ENCODE peak calls at places on chromosomes 16 and 17, in four cellular contexts. R, Q, V and W are unnamed samples.

GRCh38 chr16:2482181-2483107 is 7.5 kb downstream of the TBC1D24 start:
- DNase-seq in R (peak), Q (no peak), V (no peak), W (no peak)

GRCh38 chr17:74340470-74341023 is 14.5 kb downstream of the KIF19 start:
- DNase-seq in R (no peak), Q (peak), V (no peak), W (no peak)

GRCh38 chr17:13917635-13918034 is 151.7 kb upstream of the COX10 start:
- DNase-seq in R (no peak), Q (no peak), V (no peak), W (no peak)

GRCh38 chr16:48533931-48534330 is 76.0 kb downstream of the N4BP1 start:
- DNase-seq in R (no peak), Q (no peak), V (no peak), W (no peak)

GRCh38 chr17:80720624-80721577 is 176.3 kb downstream of the RPTOR start:
- DNase-seq in R (no peak), Q (no peak), V (no peak), W (peak)

GRCh38 chr17:56085576-56086267 is 67.6 kb upstream of the ANKFN1 start:
- DNase-seq in R (no peak), Q (no peak), V (no peak), W (no peak)

GRCh38 chr17:69012895-69013805 is 47.6 kb downstream of the ABCA9 start:
- DNase-seq in R (peak), Q (no peak), V (no peak), W (no peak)

GRCh38 chr17:16351831-16352230 is 1.4 kb downstream of the CENPV start:
- DNase-seq in R (no peak), Q (no peak), V (no peak), W (no peak)

GRCh38 chr17:7850970-7851437 is 3.9 kb upstream of the TMEM88 start:
- DNase-seq in R (no peak), Q (no peak), V (no peak), W (no peak)

GRCh38 chr16:63385714-63386113 is 1349.5 kb upstream of the CDH8 start:
- DNase-seq in R (no peak), Q (no peak), V (no peak), W (no peak)

GRCh38 chr17:16928406-16929280 is 43.3 kb downstream of the TNFRSF13B start:
- DNase-seq in R (no peak), Q (no peak), V (no peak), W (no peak)

GRCh38 chr16:53900678-53901077 is 196.7 kb downstream of the FTO start:
- DNase-seq in R (no peak), Q (no peak), V (no peak), W (no peak)

GRCh38 chr16:53904533-53904932 is 200.6 kb downstream of the FTO start:
- DNase-seq in R (no peak), Q (no peak), V (no peak), W (no peak)

GRCh38 chr16:53898993-53899392 is 195.0 kb downstream of the FTO start:
- DNase-seq in R (no peak), Q (peak), V (no peak), W (no peak)

GRCh38 chr16:53899471-53899870 is 195.5 kb downstream of the FTO start:
- DNase-seq in R (no peak), Q (peak), V (no peak), W (no peak)

GRCh38 chr16:53901396-53901795 is 197.4 kb downstream of the FTO start:
- DNase-seq in R (no peak), Q (no peak), V (no peak), W (no peak)
- TF ChIP-seq POLR2AphosphoS2 in R (no peak), Q (no peak), V (no peak), W (no peak)

DNA sequence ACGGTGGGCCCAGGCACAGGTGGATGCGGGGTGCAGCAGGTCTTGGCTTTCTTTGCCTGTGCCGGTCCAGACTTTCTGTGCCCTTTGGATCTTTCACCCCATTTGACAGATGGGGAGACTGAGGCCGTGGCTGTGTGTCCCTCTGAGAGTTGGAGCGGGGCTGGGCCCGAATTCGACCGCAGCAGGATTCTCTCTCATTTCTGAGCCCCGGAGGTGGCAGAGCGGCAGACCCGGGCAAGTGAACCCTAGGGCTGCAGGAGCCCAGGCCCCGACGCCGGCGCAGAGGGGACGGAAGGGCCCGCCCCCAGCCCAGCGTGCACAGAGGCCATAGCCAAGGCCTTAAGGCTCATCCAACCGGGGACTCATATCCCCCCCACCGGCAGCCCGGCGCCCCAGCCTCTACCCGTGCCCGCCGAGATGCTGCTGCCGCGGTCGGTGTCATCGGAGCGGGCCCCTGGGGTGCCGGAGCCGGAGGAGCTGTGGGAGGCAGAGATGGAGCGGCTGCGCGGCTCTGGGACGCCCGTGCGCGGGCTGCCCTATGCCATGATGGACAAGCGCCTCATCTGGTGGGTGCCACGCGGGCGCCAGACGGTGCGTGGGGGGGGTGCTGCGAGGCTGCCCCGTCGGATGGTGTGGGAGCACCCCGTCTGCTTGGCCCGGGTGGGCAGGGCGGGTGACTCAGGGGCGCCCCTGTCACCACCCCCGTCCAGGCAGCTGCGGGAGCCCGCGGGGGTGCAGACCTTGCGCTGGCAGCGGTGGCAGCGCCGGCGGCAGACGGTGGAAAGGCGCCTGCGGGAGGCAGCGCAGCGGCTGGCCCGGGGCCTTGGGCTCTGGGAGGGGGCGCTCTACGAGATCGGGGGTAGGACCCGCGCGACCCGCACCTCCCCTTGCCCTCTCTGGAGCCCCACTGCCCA is 858 bp downstream of the TMC8 start:
- DNase-seq in R (no peak), Q (no peak), V (no peak), W (no peak)
- TF ChIP-seq POLR2AphosphoS2 in R (no peak), Q (no peak), V (no peak), W (no peak)

DNA sequence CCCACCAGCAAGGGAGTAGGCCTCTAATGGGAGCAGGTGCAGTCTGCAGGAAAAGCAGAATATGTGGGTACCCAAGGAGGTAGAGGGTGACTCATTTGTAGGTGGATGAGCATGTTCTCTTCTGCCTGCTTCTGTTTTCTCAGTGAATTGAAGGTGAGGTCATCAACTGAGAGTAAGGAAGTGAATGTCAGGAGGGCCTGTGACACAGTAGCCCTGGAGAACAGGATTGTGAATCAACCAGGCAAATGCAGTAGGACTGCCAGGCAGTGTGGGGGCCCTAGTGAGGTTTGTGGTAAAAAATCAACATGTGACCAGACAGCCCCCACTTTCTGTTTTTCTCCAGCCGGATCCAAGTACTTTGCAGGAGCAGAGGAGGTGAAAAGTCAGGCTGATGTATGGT is 150.5 kb upstream of the SOX9 start:
- DNase-seq in R (no peak), Q (no peak), V (no peak), W (peak)
- TF ChIP-seq POLR2AphosphoS2 in R (no peak), Q (no peak), V (no peak), W (no peak)

DNA sequence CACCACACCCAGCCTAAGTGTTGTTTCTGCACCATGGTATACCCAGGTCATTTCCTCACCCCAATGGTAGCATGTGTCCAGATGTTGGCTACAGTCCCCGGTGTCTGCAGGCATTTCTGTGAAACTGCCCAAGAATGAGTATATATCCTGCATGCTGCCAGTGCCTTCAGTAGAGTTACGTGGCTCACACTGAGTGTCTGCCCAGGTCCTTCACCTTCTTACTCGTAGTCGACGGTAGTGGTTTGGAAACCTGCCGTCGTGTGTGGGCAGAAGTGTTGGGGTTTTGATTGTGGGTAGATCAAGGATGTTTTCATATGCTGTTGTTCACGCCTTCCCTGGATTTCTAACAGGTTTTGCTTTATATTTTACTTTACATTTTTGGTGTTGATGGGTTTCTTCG is 16.8 kb downstream of the TCF25 start:
- DNase-seq in R (no peak), Q (no peak), V (no peak), W (no peak)
- TF ChIP-seq POLR2AphosphoS2 in R (no peak), Q (no peak), V (no peak), W (no peak)

GRCh38 chr16:81210807-81211206 is 27.7 kb upstream of the BCO1 start:
- DNase-seq in R (no peak), Q (no peak), V (no peak), W (no peak)
- TF ChIP-seq POLR2AphosphoS2 in R (no peak), Q (no peak), V (no peak), W (no peak)

DNA sequence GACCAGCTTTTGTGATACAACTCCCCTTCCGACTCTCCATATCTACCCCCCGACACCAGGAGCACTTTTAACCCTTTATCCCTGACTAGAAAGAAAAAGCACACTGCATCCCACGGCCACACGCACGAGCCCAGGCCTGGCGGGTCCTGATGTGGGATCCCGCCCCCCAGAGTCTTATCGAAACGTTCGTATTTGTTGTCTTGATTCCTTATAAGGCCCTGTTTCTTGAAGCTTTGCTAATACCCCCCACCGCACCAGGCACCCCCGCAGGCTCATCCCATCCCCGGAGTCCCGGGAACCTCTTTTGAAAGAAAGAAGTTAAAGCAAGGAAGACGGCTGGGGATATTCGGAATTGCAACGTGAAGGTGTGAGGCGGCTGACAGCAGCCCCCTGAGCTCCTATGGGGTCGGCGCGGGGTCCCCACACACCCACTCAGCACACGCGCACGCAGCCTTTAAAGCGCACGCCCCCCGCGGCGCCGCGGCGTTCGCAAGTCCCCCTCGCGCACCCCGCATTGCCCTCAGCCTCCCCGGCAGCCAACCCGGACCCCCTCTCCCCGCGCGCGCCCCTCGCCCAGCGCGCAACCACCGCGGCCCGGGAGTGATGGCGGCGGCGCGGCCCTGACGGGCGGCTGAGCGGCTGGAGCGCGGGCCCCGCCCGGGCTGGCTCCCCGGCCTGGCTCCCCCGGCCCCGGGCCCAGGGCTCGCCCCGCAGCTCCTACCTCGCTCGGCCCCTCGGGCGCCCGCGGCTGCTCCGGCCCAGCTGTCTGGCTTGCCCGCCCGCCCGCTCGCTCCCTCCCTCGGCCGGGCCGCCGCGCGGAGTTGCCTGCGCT is 448 bp downstream of the STAT5B start:
- DNase-seq in R (peak), Q (no peak), V (no peak), W (no peak)
- TF ChIP-seq POLR2AphosphoS2 in R (no peak), Q (no peak), V (no peak), W (no peak)

GRCh38 chr16:21116148-21116693 is 34.4 kb downstream of the DNAH3 start:
- DNase-seq in R (no peak), Q (peak), V (no peak), W (no peak)
- TF ChIP-seq POLR2AphosphoS2 in R (no peak), Q (no peak), V (no peak), W (no peak)